ENCODE peak calls at places on chromosomes 4 and X, in eight cellular contexts. One of them, this sample, is unnamed.

GRCh38 chrX:10117301-10117700 is 39.5 kb upstream of the CLCN4 start:
- DNase-seq in effector CD4-positive, alpha-beta T cell: no peak
- DNase-seq in hepatic stellate cell: no peak
- DNase-seq in immature natural killer cell: no peak
- DNase-seq in DMS 273 treated with DMSO at 0.1 percent for 48 hours: no peak
- DNase-seq in left kidney: no peak
- DNase-seq in pulmonary artery endothelial cell: no peak
- DNase-seq in NCI-H2029: no peak
- DNase-seq in this sample: no peak

GRCh38 chrX:81316163-81316562 is 114.3 kb downstream of the SH3BGRL start:
- DNase-seq in effector CD4-positive, alpha-beta T cell: no peak
- DNase-seq in hepatic stellate cell: no peak
- DNase-seq in immature natural killer cell: no peak
- DNase-seq in DMS 273 treated with DMSO at 0.1 percent for 48 hours: no peak
- DNase-seq in left kidney: no peak
- DNase-seq in pulmonary artery endothelial cell: no peak
- DNase-seq in NCI-H2029: no peak
- DNase-seq in this sample: no peak

GRCh38 chr4:184439856-184440592 is 34.3 kb downstream of the IRF2 start:
- DNase-seq in effector CD4-positive, alpha-beta T cell: no peak
- DNase-seq in hepatic stellate cell: peak
- DNase-seq in immature natural killer cell: no peak
- DNase-seq in DMS 273 treated with DMSO at 0.1 percent for 48 hours: no peak
- DNase-seq in left kidney: peak
- DNase-seq in pulmonary artery endothelial cell: no peak
- DNase-seq in NCI-H2029: peak
- DNase-seq in this sample: no peak

GRCh38 chr4:15714141-15714540 is 11.3 kb downstream of the BST1 start:
- DNase-seq in effector CD4-positive, alpha-beta T cell: no peak
- DNase-seq in hepatic stellate cell: no peak
- DNase-seq in immature natural killer cell: no peak
- DNase-seq in DMS 273 treated with DMSO at 0.1 percent for 48 hours: no peak
- DNase-seq in left kidney: peak
- DNase-seq in pulmonary artery endothelial cell: no peak
- DNase-seq in NCI-H2029: no peak
- DNase-seq in this sample: no peak

GRCh38 chr4:114509340-114509739 is 89.3 kb upstream of the UGT8 start:
- DNase-seq in effector CD4-positive, alpha-beta T cell: no peak
- DNase-seq in hepatic stellate cell: no peak
- DNase-seq in immature natural killer cell: no peak
- DNase-seq in DMS 273 treated with DMSO at 0.1 percent for 48 hours: no peak
- DNase-seq in left kidney: no peak
- DNase-seq in pulmonary artery endothelial cell: no peak
- DNase-seq in NCI-H2029: no peak
- DNase-seq in this sample: no peak

GRCh38 chrX:134712272-134712671 is 54.0 kb upstream of the PLAC1 start:
- DNase-seq in effector CD4-positive, alpha-beta T cell: no peak
- DNase-seq in hepatic stellate cell: no peak
- DNase-seq in immature natural killer cell: no peak
- DNase-seq in DMS 273 treated with DMSO at 0.1 percent for 48 hours: no peak
- DNase-seq in left kidney: no peak
- DNase-seq in pulmonary artery endothelial cell: no peak
- DNase-seq in NCI-H2029: no peak
- DNase-seq in this sample: no peak

GRCh38 chr4:91330555-91331137 is 973.1 kb upstream of the GRID2 start:
- DNase-seq in effector CD4-positive, alpha-beta T cell: no peak
- DNase-seq in hepatic stellate cell: no peak
- DNase-seq in immature natural killer cell: no peak
- DNase-seq in DMS 273 treated with DMSO at 0.1 percent for 48 hours: no peak
- DNase-seq in left kidney: no peak
- DNase-seq in pulmonary artery endothelial cell: no peak
- DNase-seq in NCI-H2029: no peak
- DNase-seq in this sample: no peak

GRCh38 chr4:39037491-39037825 is 5.2 kb upstream of the TMEM156 start:
- DNase-seq in effector CD4-positive, alpha-beta T cell: no peak
- DNase-seq in hepatic stellate cell: no peak
- DNase-seq in immature natural killer cell: no peak
- DNase-seq in DMS 273 treated with DMSO at 0.1 percent for 48 hours: no peak
- DNase-seq in left kidney: peak
- DNase-seq in pulmonary artery endothelial cell: no peak
- DNase-seq in NCI-H2029: no peak
- DNase-seq in this sample: no peak

This sample was measured in glomerular endothelial cell.